ENCODE peak calls at places on chromosomes 3 and 15, in five cellular contexts. A is NCI-H748 treated with DMSO at 0.1 percent for 48 hours, M is endodermal cell, X is hypothalamus, V is cardiac muscle cell. Z is an unnamed sample.

GRCh38 chr3:22360197-22360596 is 609.2 kb upstream of the ZNF385D start:
- DNase-seq in X (no peak), V (no peak), M (no peak), A (no peak), Z (no peak)

GRCh38 chr15:70197318-70197944 is 99.7 kb upstream of the TLE3 start:
- DNase-seq in X (no peak), A (no peak), M (peak), V (no peak), Z (no peak)

GRCh38 chr3:84836961-84837360 is 121.8 kb upstream of the CADM2 start:
- DNase-seq in M (peak), V (peak), X (no peak), A (peak), Z (no peak)

GRCh38 chr15:84601555-84601838 is 688 bp downstream of the ZSCAN2 start:
- DNase-seq in A (no peak), X (no peak), V (no peak), M (no peak), Z (no peak)

GRCh38 chr3:38805765-38806386 is 10.1 kb downstream of the SCN10A start:
- DNase-seq in V (peak), X (no peak), A (no peak), M (peak), Z (no peak)

GRCh38 chr3:183775781-183776180 is 49.6 kb downstream of the MAP6D1 start:
- DNase-seq in A (no peak), M (no peak), X (no peak), V (no peak), Z (no peak)

GRCh38 chr3:197532388-197532787 is 23.4 kb downstream of the BDH1 start:
- DNase-seq in A (no peak), M (no peak), X (no peak), V (no peak), Z (no peak)

GRCh38 chr3:55984631-55985030 is 483.6 kb downstream of the ERC2 start:
- DNase-seq in V (no peak), A (no peak), M (no peak), X (no peak), Z (no peak)

GRCh38 chr3:143360244-143360643 is 240.7 kb downstream of the CHST2 start:
- DNase-seq in V (no peak), A (no peak), M (no peak), X (no peak), Z (no peak)

GRCh38 chr3:128623762-128624176 is 26.8 kb downstream of the RPN1 start:
- DNase-seq in V (no peak), X (no peak), M (no peak), A (no peak), Z (no peak)

GRCh38 chr3:14423197-14423743 is 20.9 kb downstream of the SLC6A6 start:
- DNase-seq in M (no peak), X (no peak), V (no peak), A (no peak), Z (no peak)

GRCh38 chr3:129732200-129732876 is 125.9 kb upstream of the PLXND1 start:
- DNase-seq in V (no peak), M (no peak), A (no peak), X (no peak), Z (no peak)

GRCh38 chr15:69926011-69926410 is 171.7 kb downstream of the TLE3 start:
- DNase-seq in V (no peak), A (no peak), X (no peak), M (no peak), Z (no peak)

Z was measured in thoracic aorta.